ENCODE peak calls at places on chromosomes 12 and 14, in six cellular contexts. One of them, this sample, is unnamed.

GRCh38 chr14:94120667-94121335 is 8.6 kb downstream of the IFI27L2 start:
- DNase-seq in A549: no peak
- DNase-seq in upper lobe of left lung: no peak
- DNase-seq in gastrocnemius medialis: no peak
- DNase-seq in heart left ventricle: no peak
- DNase-seq in sigmoid colon: peak; percentile 50
- DNase-seq in this sample: no peak

GRCh38 chr12:51323317-51323960 is 535 bp downstream of the BIN2 start:
- DNase-seq in A549: no peak
- DNase-seq in upper lobe of left lung: peak; percentile 39
- DNase-seq in gastrocnemius medialis: no peak
- DNase-seq in heart left ventricle: no peak
- DNase-seq in sigmoid colon: no peak
- DNase-seq in this sample: no peak

GRCh38 chr14:22106700-22107697 is 433.4 kb upstream of the OR4E1 start:
- DNase-seq in A549: no peak
- DNase-seq in upper lobe of left lung: no peak
- DNase-seq in gastrocnemius medialis: no peak
- DNase-seq in heart left ventricle: no peak
- DNase-seq in sigmoid colon: no peak
- DNase-seq in this sample: no peak

GRCh38 chr12:19892186-19892585 is 452.9 kb downstream of the AEBP2 start:
- DNase-seq in A549: no peak
- DNase-seq in upper lobe of left lung: no peak
- DNase-seq in gastrocnemius medialis: no peak
- DNase-seq in heart left ventricle: no peak
- DNase-seq in sigmoid colon: no peak
- DNase-seq in this sample: no peak

GRCh38 chr14:69755784-69756183 is 11.2 kb upstream of the SRSF5 start:
- DNase-seq in A549: no peak
- DNase-seq in upper lobe of left lung: no peak
- DNase-seq in gastrocnemius medialis: no peak
- DNase-seq in heart left ventricle: no peak
- DNase-seq in sigmoid colon: no peak
- DNase-seq in this sample: no peak

GRCh38 chr14:36975834-36976233 is 196.6 kb downstream of the SLC25A21 start:
- DNase-seq in A549: no peak
- DNase-seq in upper lobe of left lung: no peak
- DNase-seq in gastrocnemius medialis: no peak
- DNase-seq in heart left ventricle: no peak
- DNase-seq in sigmoid colon: no peak
- DNase-seq in this sample: no peak

GRCh38 chr14:94472842-94473241 is 3.2 kb downstream of the SERPINA9 start:
- DNase-seq in A549: no peak
- DNase-seq in upper lobe of left lung: no peak
- DNase-seq in gastrocnemius medialis: no peak
- DNase-seq in heart left ventricle: no peak
- DNase-seq in sigmoid colon: peak; percentile 33
- DNase-seq in this sample: no peak

GRCh38 chr14:90774316-90774715 is 41.9 kb downstream of the TTC7B start:
- DNase-seq in A549: no peak
- DNase-seq in upper lobe of left lung: no peak
- DNase-seq in gastrocnemius medialis: no peak
- DNase-seq in heart left ventricle: no peak
- DNase-seq in sigmoid colon: no peak
- DNase-seq in this sample: no peak

GRCh38 chr12:70843363-70843762 is 77.2 kb downstream of the PTPRR start:
- DNase-seq in A549: no peak
- DNase-seq in upper lobe of left lung: no peak
- DNase-seq in gastrocnemius medialis: no peak
- DNase-seq in heart left ventricle: no peak
- DNase-seq in sigmoid colon: no peak
- DNase-seq in this sample: no peak

GRCh38 chr12:54300267-54300731 is 516 bp downstream of the NFE2 start:
- DNase-seq in A549: no peak
- DNase-seq in upper lobe of left lung: no peak
- DNase-seq in gastrocnemius medialis: no peak
- DNase-seq in heart left ventricle: no peak
- DNase-seq in sigmoid colon: no peak
- DNase-seq in this sample: no peak

GRCh38 chr14:67965684-67966083 is 146.1 kb downstream of the RAD51B start:
- DNase-seq in A549: no peak
- DNase-seq in upper lobe of left lung: no peak
- DNase-seq in gastrocnemius medialis: no peak
- DNase-seq in heart left ventricle: no peak
- DNase-seq in sigmoid colon: no peak
- DNase-seq in this sample: no peak

GRCh38 chr12:82698959-82699358 is 12.3 kb downstream of the TMTC2 start:
- DNase-seq in A549: no peak
- DNase-seq in upper lobe of left lung: no peak
- DNase-seq in gastrocnemius medialis: no peak
- DNase-seq in heart left ventricle: no peak
- DNase-seq in sigmoid colon: no peak
- DNase-seq in this sample: no peak

GRCh38 chr14:55136868-55137785 is 8.1 kb downstream of the LGALS3 start:
- DNase-seq in A549: no peak
- DNase-seq in upper lobe of left lung: no peak
- DNase-seq in gastrocnemius medialis: peak; percentile 30
- DNase-seq in heart left ventricle: peak; percentile 90
- DNase-seq in sigmoid colon: peak; percentile 91
- DNase-seq in this sample: no peak

GRCh38 chr12:121295123-121295745 is 1.3 kb downstream of the CAMKK2 start:
- DNase-seq in A549: peak; percentile 31
- DNase-seq in upper lobe of left lung: peak; percentile 20
- DNase-seq in gastrocnemius medialis: no peak
- DNase-seq in heart left ventricle: no peak
- DNase-seq in sigmoid colon: no peak
- DNase-seq in this sample: no peak

GRCh38 chr12:54689984-54690383 is 41.8 kb upstream of the DCD start:
- DNase-seq in A549: no peak
- DNase-seq in upper lobe of left lung: no peak
- DNase-seq in gastrocnemius medialis: no peak
- DNase-seq in heart left ventricle: no peak
- DNase-seq in sigmoid colon: no peak
- DNase-seq in this sample: no peak

GRCh38 chr12:46145881-46146280 is 123.0 kb downstream of the SLC38A1 start:
- DNase-seq in A549: no peak
- DNase-seq in upper lobe of left lung: no peak
- DNase-seq in gastrocnemius medialis: no peak
- DNase-seq in heart left ventricle: no peak
- DNase-seq in sigmoid colon: no peak
- DNase-seq in this sample: no peak

GRCh38 chr14:61145258-61145902 is 135.8 kb downstream of the TMEM30B start:
- DNase-seq in A549: no peak
- DNase-seq in upper lobe of left lung: no peak
- DNase-seq in gastrocnemius medialis: peak; percentile 67
- DNase-seq in heart left ventricle: no peak
- DNase-seq in sigmoid colon: no peak
- DNase-seq in this sample: no peak

GRCh38 chr12:47819902-47820630 is at the start of gene HDAC7:
- DNase-seq in A549: peak; percentile 90
- DNase-seq in upper lobe of left lung: peak; percentile 87
- DNase-seq in gastrocnemius medialis: peak; percentile 76
- DNase-seq in heart left ventricle: peak; percentile 94
- DNase-seq in sigmoid colon: peak; percentile 96
- DNase-seq in this sample: peak; percentile 83
- TF ChIP-seq POLR2A in A549: peak; percentile 82
- TF ChIP-seq POLR2A in upper lobe of left lung: no peak
- TF ChIP-seq POLR2A in gastrocnemius medialis: peak; percentile 64
- TF ChIP-seq POLR2A in heart left ventricle: peak; percentile 69
- TF ChIP-seq POLR2A in sigmoid colon: no peak
- TF ChIP-seq POLR2A in this sample: peak; percentile 81

DNA sequence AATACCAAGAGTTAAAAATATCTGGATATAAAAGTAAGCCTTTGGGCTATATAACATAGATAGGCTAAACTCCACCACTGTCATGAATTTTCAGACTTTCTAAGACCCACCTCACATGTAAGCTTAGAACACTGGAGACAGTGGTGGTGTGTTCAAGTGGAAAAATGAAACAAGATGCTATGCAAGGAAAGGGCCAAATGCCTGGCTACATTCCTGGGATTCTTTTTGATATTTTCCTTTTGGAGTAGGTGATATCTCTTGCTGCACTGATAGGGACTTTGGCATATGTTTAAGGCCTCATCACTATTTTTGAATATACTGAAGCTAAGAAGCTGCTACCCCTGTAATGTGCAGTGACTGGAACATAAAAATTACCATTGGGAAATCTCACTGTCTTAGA is 341.3 kb downstream of the SLC16A7 start:
- DNase-seq in A549: no peak
- DNase-seq in upper lobe of left lung: no peak
- DNase-seq in gastrocnemius medialis: no peak
- DNase-seq in heart left ventricle: no peak
- DNase-seq in sigmoid colon: no peak
- DNase-seq in this sample: no peak
- TF ChIP-seq POLR2A in A549: no peak
- TF ChIP-seq POLR2A in upper lobe of left lung: no peak
- TF ChIP-seq POLR2A in gastrocnemius medialis: no peak
- TF ChIP-seq POLR2A in heart left ventricle: no peak
- TF ChIP-seq POLR2A in sigmoid colon: no peak
- TF ChIP-seq POLR2A in this sample: no peak

GRCh38 chr14:74904623-74905503 is 18.2 kb downstream of the RPS6KL1 start:
- DNase-seq in A549: no peak
- DNase-seq in upper lobe of left lung: no peak
- DNase-seq in gastrocnemius medialis: no peak
- DNase-seq in heart left ventricle: no peak
- DNase-seq in sigmoid colon: no peak
- DNase-seq in this sample: no peak

GRCh38 chr14:74907744-74908143 is 15.3 kb downstream of the RPS6KL1 start:
- DNase-seq in A549: no peak
- DNase-seq in upper lobe of left lung: no peak
- DNase-seq in gastrocnemius medialis: no peak
- DNase-seq in heart left ventricle: no peak
- DNase-seq in sigmoid colon: no peak
- DNase-seq in this sample: no peak

GRCh38 chr14:74906923-74907620 is 16.0 kb downstream of the RPS6KL1 start:
- DNase-seq in A549: no peak
- DNase-seq in upper lobe of left lung: no peak
- DNase-seq in gastrocnemius medialis: no peak
- DNase-seq in heart left ventricle: no peak
- DNase-seq in sigmoid colon: no peak
- DNase-seq in this sample: no peak

GRCh38 chr14:74902941-74903705 is 19.9 kb downstream of the RPS6KL1 start:
- DNase-seq in A549: no peak
- DNase-seq in upper lobe of left lung: no peak
- DNase-seq in gastrocnemius medialis: no peak
- DNase-seq in heart left ventricle: no peak
- DNase-seq in sigmoid colon: no peak
- DNase-seq in this sample: no peak

GRCh38 chr14:74905595-74906142 is 17.4 kb downstream of the RPS6KL1 start:
- DNase-seq in A549: peak; percentile 60
- DNase-seq in upper lobe of left lung: peak; percentile 68
- DNase-seq in gastrocnemius medialis: peak; percentile 39
- DNase-seq in heart left ventricle: peak; percentile 77
- DNase-seq in sigmoid colon: peak; percentile 87
- DNase-seq in this sample: peak; percentile 48
- TF ChIP-seq POLR2A in A549: no peak
- TF ChIP-seq POLR2A in upper lobe of left lung: no peak
- TF ChIP-seq POLR2A in gastrocnemius medialis: no peak
- TF ChIP-seq POLR2A in heart left ventricle: peak; percentile 20
- TF ChIP-seq POLR2A in sigmoid colon: no peak
- TF ChIP-seq POLR2A in this sample: no peak

DNA sequence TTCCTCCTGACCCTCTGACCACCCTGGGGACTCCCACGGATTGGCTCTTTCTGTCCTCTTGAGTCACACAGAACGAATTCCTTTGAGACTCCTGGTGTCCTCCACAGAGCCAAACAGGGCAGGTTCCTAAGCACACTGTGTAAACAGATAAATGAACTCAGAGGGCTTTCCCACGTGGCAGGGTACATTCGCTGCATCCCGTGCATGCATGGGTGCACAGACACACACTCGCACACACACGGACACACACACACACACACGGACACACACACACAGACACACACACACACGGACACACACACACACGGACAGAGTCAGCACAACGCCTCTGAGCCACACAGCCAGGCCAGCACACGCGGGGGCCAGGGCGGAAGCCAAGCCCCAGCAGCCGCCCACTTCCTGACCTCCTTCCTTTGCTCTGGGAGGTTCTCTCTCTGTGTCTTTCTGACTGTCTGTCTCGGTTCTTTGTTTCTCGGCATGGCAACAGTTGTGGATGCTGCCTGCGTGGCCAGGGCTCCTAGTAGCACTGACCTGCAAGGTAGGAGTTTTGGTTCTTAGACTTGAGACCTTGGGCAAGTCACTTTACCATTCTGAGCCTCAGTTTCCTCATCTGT is 706 bp downstream of the CRACR2A start:
- DNase-seq in A549: no peak
- DNase-seq in upper lobe of left lung: peak; percentile 53
- DNase-seq in gastrocnemius medialis: no peak
- DNase-seq in heart left ventricle: peak; percentile 71
- DNase-seq in sigmoid colon: no peak
- DNase-seq in this sample: no peak
- TF ChIP-seq POLR2A in A549: no peak
- TF ChIP-seq POLR2A in upper lobe of left lung: no peak
- TF ChIP-seq POLR2A in gastrocnemius medialis: no peak
- TF ChIP-seq POLR2A in heart left ventricle: no peak
- TF ChIP-seq POLR2A in sigmoid colon: no peak
- TF ChIP-seq POLR2A in this sample: no peak

GRCh38 chr12:6452245-6452731 is 446 bp downstream of the TAPBPL start:
- DNase-seq in A549: no peak
- DNase-seq in upper lobe of left lung: peak; percentile 50
- DNase-seq in gastrocnemius medialis: peak; percentile 30
- DNase-seq in heart left ventricle: peak; percentile 59
- DNase-seq in sigmoid colon: peak; percentile 79
- DNase-seq in this sample: peak; percentile 38
- TF ChIP-seq POLR2A in A549: peak; percentile 1
- TF ChIP-seq POLR2A in upper lobe of left lung: no peak
- TF ChIP-seq POLR2A in gastrocnemius medialis: no peak
- TF ChIP-seq POLR2A in heart left ventricle: no peak
- TF ChIP-seq POLR2A in sigmoid colon: no peak
- TF ChIP-seq POLR2A in this sample: no peak

GRCh38 chr12:104958009-104958945 is at the start of gene SLC41A2:
- DNase-seq in A549: peak; percentile 93
- DNase-seq in upper lobe of left lung: peak; percentile 93
- DNase-seq in gastrocnemius medialis: peak; percentile 51
- DNase-seq in heart left ventricle: peak; percentile 78
- DNase-seq in sigmoid colon: peak; percentile 91
- DNase-seq in this sample: peak; percentile 90
- TF ChIP-seq POLR2A in A549: peak; percentile 77
- TF ChIP-seq POLR2A in upper lobe of left lung: no peak
- TF ChIP-seq POLR2A in gastrocnemius medialis: peak; percentile 13
- TF ChIP-seq POLR2A in heart left ventricle: no peak
- TF ChIP-seq POLR2A in sigmoid colon: no peak
- TF ChIP-seq POLR2A in this sample: peak; percentile 53

GRCh38 chr14:100534528-100535286 is 52.5 kb downstream of the BEGAIN start:
- DNase-seq in A549: no peak
- DNase-seq in upper lobe of left lung: peak; percentile 18
- DNase-seq in gastrocnemius medialis: peak; percentile 1
- DNase-seq in heart left ventricle: no peak
- DNase-seq in sigmoid colon: peak; percentile 53
- DNase-seq in this sample: peak; percentile 19
- TF ChIP-seq POLR2A in A549: no peak
- TF ChIP-seq POLR2A in upper lobe of left lung: no peak
- TF ChIP-seq POLR2A in gastrocnemius medialis: no peak
- TF ChIP-seq POLR2A in heart left ventricle: no peak
- TF ChIP-seq POLR2A in sigmoid colon: no peak
- TF ChIP-seq POLR2A in this sample: no peak

GRCh38 chr14:74571901-74572828 is 39.9 kb downstream of the LTBP2 start:
- DNase-seq in A549: peak; percentile 74
- DNase-seq in upper lobe of left lung: no peak
- DNase-seq in gastrocnemius medialis: no peak
- DNase-seq in heart left ventricle: peak; percentile 29
- DNase-seq in sigmoid colon: no peak
- DNase-seq in this sample: no peak
- TF ChIP-seq POLR2A in A549: no peak
- TF ChIP-seq POLR2A in upper lobe of left lung: no peak
- TF ChIP-seq POLR2A in gastrocnemius medialis: no peak
- TF ChIP-seq POLR2A in heart left ventricle: no peak
- TF ChIP-seq POLR2A in sigmoid colon: no peak
- TF ChIP-seq POLR2A in this sample: no peak

This sample was measured in H54.